ENCODE peak calls at places on chromosomes 11 and 22, in six cellular contexts. K, S, C, U, R and J are unnamed samples.

GRCh38 chr11:102177974-102178631 is 67.9 kb downstream of the YAP1 start:
- DNase-seq in K (no peak), S (no peak), C (peak; percentile 87), U (peak; percentile 9), R (no peak), J (no peak)

GRCh38 chr11:72764503-72764902 is 12.3 kb upstream of the ARAP1 start:
- DNase-seq in K (no peak), S (no peak), C (no peak), U (peak; percentile 46), R (peak; percentile 80), J (no peak)

GRCh38 chr22:19183216-19183615 is 4.7 kb upstream of the SLC25A1 start:
- DNase-seq in K (no peak), S (no peak), C (no peak), U (no peak), R (no peak), J (no peak)

GRCh38 chr11:83574516-83574915 is 288.3 kb upstream of the CCDC90B start:
- DNase-seq in K (no peak), S (no peak), C (no peak), U (no peak), R (no peak), J (no peak)

GRCh38 chr22:20471126-20471833 is 24.3 kb downstream of the KLHL22 start:
- DNase-seq in K (no peak), S (no peak), C (no peak), U (no peak), R (no peak), J (no peak)

GRCh38 chr11:47050284-47050683 is 113.7 kb downstream of the CSTPP1 start:
- DNase-seq in K (no peak), S (no peak), C (no peak), U (no peak), R (no peak), J (no peak)

GRCh38 chr22:31977141-31977781 is 32.9 kb downstream of the YWHAH start:
- DNase-seq in K (peak; percentile 86), S (no peak), C (peak; percentile 81), U (peak; percentile 89), R (peak; percentile 91), J (peak; percentile 48)

GRCh38 chr11:116773203-116774112 is 671 bp upstream of the BUD13 start:
- DNase-seq in K (peak; percentile 51), S (no peak), C (no peak), U (no peak), R (no peak), J (no peak)

GRCh38 chr11:48047616-48048015 is 67.3 kb downstream of the PTPRJ start:
- DNase-seq in K (no peak), S (no peak), C (no peak), U (no peak), R (no peak), J (no peak)

GRCh38 chr11:112539741-112540140 is 279.1 kb upstream of the PLET1 start:
- DNase-seq in K (no peak), S (no peak), C (no peak), U (no peak), R (no peak), J (no peak)

GRCh38 chr22:22358686-22359085 is 114.1 kb downstream of the VPREB1 start:
- DNase-seq in K (no peak), S (no peak), C (no peak), U (no peak), R (no peak), J (no peak)

GRCh38 chr22:20552913-20553401 is 45.5 kb downstream of the MED15 start:
- DNase-seq in K (no peak), S (no peak), C (no peak), U (peak; percentile 44), R (no peak), J (peak; percentile 64)

GRCh38 chr22:37818397-37819099 is 4.6 kb upstream of the GALR3 start:
- DNase-seq in K (no peak), S (no peak), C (no peak), U (peak; percentile 76), R (peak; percentile 77), J (peak; percentile 62)

GRCh38 chr22:43798492-43798891 is 13.6 kb downstream of the EFCAB6 start:
- DNase-seq in K (no peak), S (no peak), C (no peak), U (no peak), R (no peak), J (no peak)

GRCh38 chr11:33663121-33663520 is 37.5 kb downstream of the C11orf91 start:
- DNase-seq in K (no peak), S (no peak), C (no peak), U (no peak), R (no peak), J (no peak)

GRCh38 chr11:15629690-15630321 is 515.1 kb downstream of the INSC start:
- DNase-seq in K (peak; percentile 33), S (no peak), C (peak; percentile 16), U (peak; percentile 74), R (peak; percentile 62), J (no peak)

GRCh38 chr11:28257761-28258160 is 149.6 kb downstream of the METTL15 start:
- DNase-seq in K (no peak), S (no peak), C (no peak), U (no peak), R (no peak), J (no peak)

GRCh38 chr22:46355369-46355995 is 20.0 kb downstream of the TRMU start:
- DNase-seq in K (peak; percentile 74), S (no peak), C (no peak), U (peak; percentile 79), R (peak; percentile 67), J (peak; percentile 74)

GRCh38 chr22:45483918-45484499 is 18.7 kb upstream of the FBLN1 start:
- DNase-seq in K (no peak), S (no peak), C (no peak), U (no peak), R (no peak), J (peak; percentile 6)

GRCh38 chr11:81470446-81470845 is 1263.2 kb downstream of the FAM181B start:
- DNase-seq in K (no peak), S (no peak), C (no peak), U (peak; percentile 17), R (no peak), J (no peak)

GRCh38 chr11:116357769-116358544 is 414.8 kb downstream of the BUD13 start:
- DNase-seq in K (no peak), S (no peak), C (peak; percentile 37), U (no peak), R (peak; percentile 37), J (no peak)

GRCh38 chr11:111349191-111349695 is 29.8 kb downstream of the POU2AF1 start:
- DNase-seq in K (no peak), S (no peak), C (no peak), U (no peak), R (no peak), J (no peak)

DNA sequence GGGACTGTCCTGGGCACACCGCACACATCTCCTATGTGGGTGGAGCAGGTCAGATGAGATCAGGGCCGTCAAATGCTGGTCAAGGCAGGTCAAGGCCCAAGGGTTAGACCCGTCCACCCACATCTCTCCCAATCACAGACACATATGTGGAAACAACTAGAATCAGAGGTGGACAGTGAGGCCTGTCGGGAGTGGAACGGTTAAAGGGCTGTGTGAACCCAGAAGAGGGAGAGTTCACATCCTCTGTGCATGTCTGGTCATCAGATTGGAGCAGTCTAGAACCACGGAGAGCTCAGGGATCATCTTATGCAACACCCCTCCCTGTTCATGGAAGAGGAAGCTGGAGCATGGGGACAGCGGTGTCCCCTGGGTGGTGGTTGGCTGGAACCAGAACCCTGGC is 5.9 kb downstream of the ARL2 start:
- DNase-seq in K (no peak), S (no peak), C (no peak), U (no peak), R (no peak), J (no peak)
- TF ChIP-seq CTCF in K (no peak), S (no peak), C (no peak), U (no peak), R (no peak), J (no peak)

GRCh38 chr11:36358436-36358835 is 62.3 kb downstream of the PRR5L start:
- DNase-seq in K (no peak), S (no peak), C (no peak), U (no peak), R (no peak), J (no peak)
- H3K4me1 ChIP-seq in K (peaks cover 20% of the 10 kb centered on the region), S (peaks cover 37% of the 10 kb centered on the region), C (no peaks in the 10 kb centered on the region), U (no peaks in the 10 kb centered on the region), R (peaks cover 81% of the 10 kb centered on the region), J (no peaks in the 10 kb centered on the region)

GRCh38 chr11:45393334-45393733 is 107.2 kb upstream of the SYT13 start:
- DNase-seq in K (no peak), S (no peak), C (no peak), U (no peak), R (no peak), J (no peak)

GRCh38 chr11:45392621-45393183 is 106.6 kb upstream of the SYT13 start:
- DNase-seq in K (no peak), S (no peak), C (no peak), U (no peak), R (no peak), J (no peak)

GRCh38 chr11:45394294-45395085 is 108.3 kb upstream of the SYT13 start:
- DNase-seq in K (no peak), S (no peak), C (no peak), U (no peak), R (no peak), J (no peak)

GRCh38 chr11:45393826-45394225 is 107.7 kb upstream of the SYT13 start:
- DNase-seq in K (no peak), S (no peak), C (no peak), U (no peak), R (no peak), J (no peak)

DNA sequence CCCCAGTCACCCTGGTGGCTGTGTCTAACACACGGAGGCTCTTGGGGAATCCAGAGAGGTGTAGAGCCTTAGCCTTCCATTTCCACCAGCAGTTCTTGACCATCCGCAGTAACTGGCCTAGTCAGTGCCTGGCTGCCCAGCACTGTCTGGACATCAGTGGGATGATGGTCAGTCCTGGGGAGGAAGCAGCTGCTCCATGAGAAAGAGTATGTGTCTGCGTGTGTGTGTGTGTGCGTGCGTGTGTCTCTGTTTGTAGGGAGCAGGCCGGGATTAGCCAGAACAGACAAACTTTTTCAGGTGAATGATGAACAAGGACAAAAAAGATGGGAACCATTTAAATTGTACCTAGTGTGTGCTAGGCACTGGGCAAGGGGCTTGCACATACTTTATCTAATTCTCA is 109.3 kb upstream of the SYT13 start:
- DNase-seq in K (no peak), S (no peak), C (no peak), U (no peak), R (no peak), J (no peak)
- TF ChIP-seq POLR2A in K (no peak), S (no peak), C (no peak), U (no peak), R (no peak), J (no peak)

GRCh38 chr11:123431619-123432018 is 1.6 kb downstream of the GRAMD1B start:
- DNase-seq in K (no peak), S (no peak), C (no peak), U (no peak), R (no peak), J (no peak)

GRCh38 chr11:123437236-123437979 is 7.3 kb downstream of the GRAMD1B start:
- DNase-seq in K (no peak), S (no peak), C (no peak), U (no peak), R (no peak), J (no peak)

GRCh38 chr11:123434911-123435310 is 4.8 kb downstream of the GRAMD1B start:
- DNase-seq in K (no peak), S (no peak), C (no peak), U (no peak), R (no peak), J (no peak)

GRCh38 chr11:123430736-123431356 is 777 bp downstream of the GRAMD1B start:
- DNase-seq in K (peak; percentile 41), S (no peak), C (no peak), U (peak; percentile 24), R (peak; percentile 72), J (peak; percentile 68)

GRCh38 chr11:123434262-123434661 is 4.2 kb downstream of the GRAMD1B start:
- DNase-seq in K (no peak), S (no peak), C (peak; percentile 43), U (no peak), R (peak; percentile 17), J (no peak)
- TF ChIP-seq CTCF in K (no peak), S (no peak), C (peak; percentile 43), U (no peak), R (no peak), J (no peak)